ENCODE peak calls at places on chromosomes 12 and 14, in five cellular contexts. J, L, E, I and R are unnamed samples.

GRCh38 chr12:19095869-19096480 is 33.6 kb upstream of the PLEKHA5 start:
- DNase-seq in J (no peak), L (no peak), E (no peak), I (no peak), R (peak)

GRCh38 chr12:3271146-3271545 is 194.0 kb downstream of the TSPAN9 start:
- DNase-seq in J (no peak), L (no peak), E (no peak), I (no peak), R (no peak)

GRCh38 chr12:4587108-4587507 is 25.1 kb downstream of the DYRK4 start:
- DNase-seq in J (no peak), L (no peak), E (no peak), I (no peak), R (no peak)

GRCh38 chr12:51976376-51977160 is 25.1 kb downstream of the ACVR1B start:
- DNase-seq in J (no peak), L (no peak), E (no peak), I (no peak), R (no peak)

GRCh38 chr14:84468153-84468552 is 1061.8 kb upstream of the FLRT2 start:
- DNase-seq in J (peak), L (no peak), E (no peak), I (no peak), R (no peak)

GRCh38 chr14:29928342-29928640 is 644 bp upstream of the PRKD1 start:
- DNase-seq in J (no peak), L (no peak), E (no peak), I (no peak), R (no peak)

GRCh38 chr14:98161366-98161765 is 1110.6 kb downstream of the BCL11B start:
- DNase-seq in J (no peak), L (no peak), E (no peak), I (no peak), R (no peak)

GRCh38 chr14:56304456-56304855 is 186.2 kb downstream of the PELI2 start:
- DNase-seq in J (no peak), L (no peak), E (no peak), I (no peak), R (no peak)

GRCh38 chr14:72643317-72643801 is 250.5 kb downstream of the DPF3 start:
- DNase-seq in J (peak), L (no peak), E (no peak), I (no peak), R (peak)

GRCh38 chr12:1591029-1591428 is 3.4 kb downstream of the FBXL14 start:
- DNase-seq in J (no peak), L (no peak), E (no peak), I (peak), R (no peak)

GRCh38 chr12:72747460-72747859 is 475.3 kb downstream of the TRHDE start:
- DNase-seq in J (no peak), L (no peak), E (no peak), I (no peak), R (no peak)

GRCh38 chr12:109524466-109525278 is 47.2 kb downstream of the UBE3B start:
- DNase-seq in J (no peak), L (no peak), E (no peak), I (no peak), R (no peak)

GRCh38 chr12:69916541-69917270 is 91.7 kb downstream of the MYRFL start:
- DNase-seq in J (no peak), L (no peak), E (no peak), I (no peak), R (no peak)

GRCh38 chr12:31872831-31873604 is 86.2 kb upstream of the RESF1 start:
- DNase-seq in J (peak), L (no peak), E (no peak), I (no peak), R (no peak)

GRCh38 chr12:68446896-68447806 is 115.0 kb upstream of the MDM1 start:
- DNase-seq in J (no peak), L (no peak), E (no peak), I (no peak), R (no peak)

GRCh38 chr12:68303850-68304249 is 28.3 kb downstream of the MDM1 start:
- DNase-seq in J (peak), L (no peak), E (no peak), I (no peak), R (no peak)

GRCh38 chr14:76762617-76763361 is 1.5 kb downstream of the VASH1 start:
- DNase-seq in J (no peak), L (no peak), E (no peak), I (peak), R (no peak)

GRCh38 chr14:36518586-36519430 is 1.2 kb downstream of the NKX2-1 start:
- DNase-seq in J (no peak), L (no peak), E (no peak), I (no peak), R (no peak)

GRCh38 chr12:47079894-47080724 is at the start of gene AMIGO2:
- DNase-seq in J (no peak), L (peak), E (no peak), I (peak), R (peak)